ENCODE peak calls at places on chromosome 18, in five cellular contexts. Q, W, S, P and D are unnamed samples.

GRCh38 chr18:64100136-64100922 is 48.6 kb downstream of the LINC00305 start:
- DNase-seq in Q (no peak), W (no peak), S (no peak), P (no peak), D (no peak)

GRCh38 chr18:5500158-5500939 is 43.4 kb downstream of the EPB41L3 start:
- DNase-seq in Q (no peak), W (no peak), S (no peak), P (no peak), D (no peak)

GRCh38 chr18:2410688-2411087 is 160.6 kb downstream of the METTL4 start:
- DNase-seq in Q (no peak), W (no peak), S (no peak), P (no peak), D (no peak)

GRCh38 chr18:63970803-63971191 is 916 bp downstream of the SERPINB8 start:
- DNase-seq in Q (peak; percentile 23), W (peak; percentile 82), S (peak; percentile 69), P (peak; percentile 71), D (peak; percentile 78)

GRCh38 chr18:24875286-24875685 is 414.8 kb downstream of the HRH4 start:
- DNase-seq in Q (no peak), W (no peak), S (no peak), P (no peak), D (no peak)

GRCh38 chr18:24514439-24514838 is 54.0 kb downstream of the HRH4 start:
- DNase-seq in Q (no peak), W (no peak), S (no peak), P (no peak), D (peak; percentile 22)

GRCh38 chr18:33821503-33821902 is 243.5 kb downstream of the ASXL3 start:
- DNase-seq in Q (no peak), W (no peak), S (no peak), P (no peak), D (peak; percentile 53)

GRCh38 chr18:12497839-12498238 is 90.1 kb downstream of the PRELID3A start:
- DNase-seq in Q (no peak), W (no peak), S (no peak), P (no peak), D (no peak)

GRCh38 chr18:76260941-76261472 is 234.0 kb downstream of the ZNF516 start:
- DNase-seq in Q (no peak), W (no peak), S (no peak), P (no peak), D (no peak)

GRCh38 chr18:24674236-24675004 is 214.0 kb downstream of the HRH4 start:
- DNase-seq in Q (no peak), W (no peak), S (no peak), P (no peak), D (no peak)

GRCh38 chr18:54712315-54712714 is 116.0 kb upstream of the RAB27B start:
- DNase-seq in Q (no peak), W (no peak), S (no peak), P (no peak), D (no peak)

GRCh38 chr18:71431689-71432088 is 1112.5 kb downstream of the CBLN2 start:
- DNase-seq in Q (no peak), W (no peak), S (no peak), P (no peak), D (no peak)

GRCh38 chr18:37668971-37669747 is 103.6 kb upstream of the CELF4 start:
- DNase-seq in Q (no peak), W (peak; percentile 41), S (peak; percentile 42), P (no peak), D (no peak)

GRCh38 chr18:39341106-39341505 is 1775.5 kb upstream of the CELF4 start:
- DNase-seq in Q (no peak), W (no peak), S (no peak), P (no peak), D (no peak)

GRCh38 chr18:63216497-63216896 is 103.1 kb downstream of the BCL2 start:
- DNase-seq in Q (no peak), W (no peak), S (no peak), P (no peak), D (no peak)

GRCh38 chr18:25921677-25922421 is 168.6 kb downstream of the SS18 start:
- DNase-seq in Q (no peak), W (no peak), S (no peak), P (peak; percentile 55), D (peak; percentile 42)

GRCh38 chr18:7146067-7146466 is 28.5 kb upstream of the LAMA1 start:
- DNase-seq in Q (no peak), W (no peak), S (no peak), P (no peak), D (no peak)

GRCh38 chr18:3867768-3868445 is 417.9 kb downstream of the TGIF1 start:
- DNase-seq in Q (no peak), W (no peak), S (no peak), P (no peak), D (no peak)

GRCh38 chr18:37393945-37394609 is 171.5 kb downstream of the CELF4 start:
- DNase-seq in Q (peak; percentile 25), W (peak; percentile 94), S (peak; percentile 79), P (peak; percentile 64), D (peak; percentile 7)

GRCh38 chr18:76363451-76364120 is 131.5 kb downstream of the ZNF516 start:
- DNase-seq in Q (no peak), W (no peak), S (no peak), P (no peak), D (no peak)

GRCh38 chr18:24876266-24876665 is 415.8 kb downstream of the HRH4 start:
- DNase-seq in Q (no peak), W (no peak), S (no peak), P (no peak), D (no peak)

GRCh38 chr18:68520406-68521075 is 194.4 kb downstream of the TMX3 start:
- DNase-seq in Q (no peak), W (no peak), S (no peak), P (no peak), D (no peak)

GRCh38 chr18:57776767-57777166 is 26.3 kb downstream of the ATP8B1 start:
- DNase-seq in Q (no peak), W (no peak), S (no peak), P (no peak), D (no peak)

GRCh38 chr18:52174220-52174619 is 165.8 kb upstream of the DCC start:
- DNase-seq in Q (no peak), W (no peak), S (no peak), P (no peak), D (no peak)

GRCh38 chr18:677951-678363 is 20.5 kb downstream of the TYMS start:
- DNase-seq in Q (no peak), W (no peak), S (no peak), P (no peak), D (no peak)

GRCh38 chr18:6835345-6835744 is 105.8 kb downstream of the ARHGAP28 start:
- DNase-seq in Q (no peak), W (no peak), S (no peak), P (no peak), D (no peak)

GRCh38 chr18:76348267-76349066 is 146.6 kb downstream of the ZNF516 start:
- DNase-seq in Q (no peak), W (peak; percentile 75), S (no peak), P (no peak), D (no peak)

GRCh38 chr18:12857215-12857924 is 26.7 kb downstream of the PTPN2 start:
- DNase-seq in Q (no peak), W (no peak), S (no peak), P (no peak), D (no peak)

GRCh38 chr18:9828794-9829712 is 56.7 kb upstream of the TXNDC2 start:
- DNase-seq in Q (no peak), W (no peak), S (no peak), P (no peak), D (no peak)

GRCh38 chr18:9825571-9826073 is 60.2 kb upstream of the TXNDC2 start:
- DNase-seq in Q (no peak), W (no peak), S (no peak), P (peak; percentile 74), D (peak; percentile 97)

GRCh38 chr18:9826666-9827065 is 59.1 kb upstream of the TXNDC2 start:
- DNase-seq in Q (no peak), W (no peak), S (no peak), P (no peak), D (no peak)

GRCh38 chr18:9827856-9828793 is 57.6 kb upstream of the TXNDC2 start:
- DNase-seq in Q (no peak), W (no peak), S (peak; percentile 81), P (peak; percentile 78), D (peak; percentile 69)

GRCh38 chr18:9827211-9827855 is 58.4 kb upstream of the TXNDC2 start:
- DNase-seq in Q (no peak), W (no peak), S (no peak), P (no peak), D (peak; percentile 69)
- H3K27ac ChIP-seq in Q (no peak overlapping the region), W (peak overlapping the region; percentile 23), S (peak overlapping the region; percentile 89), P (peak overlapping the region; percentile 73), D (peak overlapping the region; percentile 56)

GRCh38 chr18:46343940-46344372 is 239.8 kb downstream of the HAUS1 start:
- DNase-seq in Q (no peak), W (no peak), S (peak; percentile 65), P (peak; percentile 60), D (no peak)
- H3K4me3 ChIP-seq in Q (no peak overlapping the region), W (no peak overlapping the region), S (no peak overlapping the region), P (no peak overlapping the region), D (no peak overlapping the region)

GRCh38 chr18:48203961-48204666 is 205.1 kb downstream of the ZBTB7C start:
- DNase-seq in Q (no peak), W (no peak), S (no peak), P (peak; percentile 65), D (peak; percentile 96)
- H3K4me1 ChIP-seq in Q (no peaks in the 10 kb centered on the region), W (no peaks in the 10 kb centered on the region), S (no peaks in the 10 kb centered on the region), P (no peaks in the 10 kb centered on the region), D (no peaks in the 10 kb centered on the region)

GRCh38 chr18:49922228-49922627 is 108.9 kb upstream of the ACAA2 start:
- DNase-seq in Q (no peak), W (no peak), S (no peak), P (no peak), D (no peak)

GRCh38 chr18:49924293-49924983 is 111.1 kb upstream of the ACAA2 start:
- DNase-seq in Q (no peak), W (no peak), S (no peak), P (no peak), D (peak; percentile 32)

GRCh38 chr18:49917742-49918141 is 104.4 kb upstream of the ACAA2 start:
- DNase-seq in Q (no peak), W (no peak), S (no peak), P (no peak), D (no peak)

GRCh38 chr18:49920731-49921130 is 107.4 kb upstream of the ACAA2 start:
- DNase-seq in Q (no peak), W (no peak), S (no peak), P (no peak), D (no peak)

DNA sequence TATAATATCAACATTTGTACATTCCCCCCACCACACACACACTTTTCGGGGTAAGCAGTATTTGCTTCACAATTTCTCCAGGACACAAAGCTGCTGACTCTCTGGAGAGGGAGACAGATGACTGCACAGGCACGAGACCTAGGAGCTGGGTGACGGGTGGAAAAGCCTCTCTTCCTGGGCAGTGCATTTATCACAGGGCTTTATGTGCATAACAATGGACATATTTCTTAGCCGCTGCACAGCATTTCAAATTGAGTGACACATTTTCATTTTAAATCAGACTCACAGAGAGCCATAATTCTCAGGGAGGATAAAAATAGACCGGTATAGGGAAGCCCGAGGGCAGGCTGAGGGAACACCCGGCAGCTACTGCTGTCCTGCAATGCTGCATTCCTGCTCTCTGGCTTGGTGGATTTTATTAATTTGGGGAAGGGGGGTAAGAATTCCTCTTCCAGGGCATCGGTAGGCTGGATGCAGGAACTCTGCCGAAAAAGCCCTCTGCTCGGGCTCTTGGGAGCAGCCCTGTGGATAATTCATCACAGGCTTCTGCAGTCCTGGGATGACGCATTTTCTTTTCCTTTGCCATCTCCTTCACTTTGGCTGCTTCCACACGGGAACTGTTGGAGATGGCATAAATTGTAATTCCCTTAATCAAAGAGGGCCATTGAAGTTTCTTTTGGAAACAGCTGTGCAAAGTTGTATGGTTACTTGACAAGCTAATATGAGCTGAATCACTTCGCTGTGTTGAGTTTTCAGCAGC is 108.1 kb upstream of the ACAA2 start:
- DNase-seq in Q (no peak), W (no peak), S (no peak), P (no peak), D (no peak)
- H3K27ac ChIP-seq in Q (no peak overlapping the region), W (no peak overlapping the region), S (no peak overlapping the region), P (no peak overlapping the region), D (no peak overlapping the region)